ENCODE peak calls at places on chromosomes 4 and X, in four cellular contexts. S is lung, E is left ventricle myocardium inferior, K is left lung. O is an unnamed sample. For H3K9me3 and H3K27me3, the result is how much of the 10 kb centered on the place peaks cover.

GRCh38 chrX:145190801-145191389 is 56.4 kb upstream of the SPANXN1 start:
- DNase-seq in S (no peak), K (no peak), E (no peak), O (no peak)

GRCh38 chrX:110143454-110144210 is 140.7 kb downstream of the TMEM164 start:
- DNase-seq in E (no peak), S (no peak), K (no peak), O (peak)

GRCh38 chr4:8335848-8336247 is 66.3 kb downstream of the HTRA3 start:
- DNase-seq in K (no peak), E (no peak), S (no peak), O (no peak)

GRCh38 chrX:129780441-129781105 is 824 bp downstream of the SASH3 start:
- DNase-seq in E (no peak), S (no peak), K (no peak), O (no peak)

GRCh38 chr4:112604590-112604989 is 32.1 kb downstream of the ZGRF1 start:
- DNase-seq in S (peak), E (no peak), K (no peak), O (peak)

GRCh38 chrX:120839506-120839905 is 36.2 kb downstream of the CT47B1 start:
- DNase-seq in K (no peak), S (no peak), E (no peak), O (no peak)

GRCh38 chr4:53920116-53920515 is 144.3 kb downstream of the CHIC2 start:
- DNase-seq in K (peak), E (no peak), S (no peak), O (no peak)

GRCh38 chr4:6550821-6551220 is 24.2 kb upstream of the MAN2B2 start:
- DNase-seq in K (no peak), E (no peak), S (no peak), O (no peak)

GRCh38 chrX:131746491-131746968 is 202.7 kb downstream of the OR13H1 start:
- DNase-seq in E (no peak), K (no peak), S (peak), O (no peak)

GRCh38 chr4:52657630-52658501 is 1.2 kb downstream of the USP46 start:
- DNase-seq in E (no peak), S (no peak), K (no peak), O (no peak)

GRCh38 chr4:139175647-139176298 is 1.2 kb downstream of the ELF2 start:
- DNase-seq in K (no peak), E (no peak), S (no peak), O (no peak)

GRCh38 chr4:7360802-7361201 is 73.9 kb downstream of the PSAPL1 start:
- DNase-seq in K (no peak), E (no peak), S (no peak), O (no peak)

GRCh38 chr4:30182786-30183185 is 537.4 kb upstream of the PCDH7 start:
- DNase-seq in S (no peak), E (no peak), K (no peak), O (no peak)
- H3K9me3 ChIP-seq in S (under half), E (under half), K (under half), O (under half)

DNA sequence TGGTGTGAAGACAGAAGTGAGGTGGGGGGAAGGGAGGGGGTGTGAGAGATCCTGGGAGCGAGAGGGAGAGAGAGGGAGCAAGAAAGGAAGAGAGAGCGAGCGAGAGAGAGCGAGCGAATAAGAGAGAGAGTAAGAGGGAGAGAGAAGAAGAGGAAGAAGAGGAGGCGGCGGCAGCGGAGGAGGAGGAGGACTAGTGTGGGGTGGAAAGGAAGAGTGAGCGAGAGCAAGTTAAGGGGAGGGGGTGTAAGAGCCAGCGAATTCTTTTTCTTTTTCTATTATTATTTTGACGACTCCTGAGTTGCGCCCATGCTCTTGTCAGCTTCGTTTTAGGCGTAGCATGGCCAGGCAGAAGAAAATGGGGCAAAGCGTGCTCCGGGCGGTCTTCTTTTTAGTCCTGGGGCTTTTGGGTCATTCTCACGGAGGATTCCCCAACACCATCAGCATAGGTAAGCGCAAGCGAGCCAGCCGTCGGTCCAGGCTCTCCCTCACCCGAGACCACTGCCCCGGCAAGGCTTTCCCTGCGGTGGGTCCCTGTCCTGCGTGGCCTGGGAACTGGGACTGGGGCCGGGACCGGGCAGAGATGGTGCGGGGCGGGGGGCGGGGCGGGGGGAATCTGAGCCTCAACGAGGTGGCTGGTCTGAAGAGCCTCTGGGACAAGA is at the start of gene GRIA3:
- DNase-seq in E (no peak), S (no peak), K (no peak), O (no peak)
- H3K27me3 ChIP-seq in E (under half), S (under half), K (under half), O (under half)

DNA sequence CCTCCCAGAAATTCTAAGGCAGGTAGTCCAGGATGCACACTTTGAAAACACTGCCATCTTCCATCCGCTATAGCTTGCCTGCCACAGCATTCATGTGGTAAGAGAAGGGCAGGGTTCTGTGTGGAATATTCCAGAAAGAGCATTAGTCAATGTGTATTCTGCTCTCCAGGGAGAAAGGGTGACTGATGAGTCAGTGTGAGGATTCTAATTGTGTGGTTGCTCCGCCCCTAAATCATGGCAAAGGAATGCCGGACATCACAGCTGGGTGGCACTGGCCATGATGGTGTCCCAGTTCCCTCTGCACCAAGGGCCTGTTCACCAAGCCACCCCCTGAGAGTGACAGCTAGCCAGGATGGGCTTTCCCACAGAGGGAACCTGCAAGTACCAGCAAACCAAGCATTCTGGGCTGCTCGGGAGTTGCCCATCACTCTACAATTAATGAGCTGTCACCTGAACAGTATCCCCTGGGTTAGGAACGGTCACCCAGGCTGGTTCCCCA is 9.5 kb downstream of the IDS start:
- DNase-seq in S (no peak), E (no peak), K (no peak), O (peak)
- H3K9me3 ChIP-seq in S (under half), E (under half), K (under half), O (under half)

GRCh38 chrX:1581132-1581531 is 10.3 kb upstream of the AKAP17A start:
- DNase-seq in K (no peak), E (no peak), S (peak), O (peak)
- H3K27me3 ChIP-seq in K (under half), E (under half), S (under half), O (under half)

O was measured in MG63.